ENCODE peak calls at places on chromosomes 12 and 14, in eight cellular contexts. One of them, this sample, is unnamed.
A peak's percentile ranks its signal among the peaks of the same experiment; 100 is the strongest.

GRCh38 chr14:56390859-56391258 is 188.7 kb upstream of the TMEM260 start:
- DNase-seq in K562: no peak
- DNase-seq in OCI-LY7: no peak
- DNase-seq in AG04450: no peak
- DNase-seq in psoas muscle: no peak
- DNase-seq in uterus: no peak
- DNase-seq in DND-41: no peak
- DNase-seq in kidney: no peak
- DNase-seq in this sample: no peak

GRCh38 chr12:116141110-116141832 is 136.2 kb downstream of the MED13L start:
- DNase-seq in OCI-LY7: peak; percentile 17
- DNase-seq in uterus: no peak
- DNase-seq in K562: no peak
- DNase-seq in kidney: no peak
- DNase-seq in psoas muscle: no peak
- DNase-seq in DND-41: no peak
- DNase-seq in AG04450: no peak
- DNase-seq in this sample: no peak

GRCh38 chr12:53500119-53500775 is 836 bp upstream of the TARBP2 start:
- DNase-seq in OCI-LY7: no peak
- DNase-seq in DND-41: no peak
- DNase-seq in K562: peak; percentile 97
- DNase-seq in psoas muscle: peak; percentile 74
- DNase-seq in kidney: peak; percentile 83
- DNase-seq in uterus: peak; percentile 84
- DNase-seq in AG04450: no peak
- DNase-seq in this sample: no peak

GRCh38 chr14:99190696-99191662 is 81.0 kb downstream of the BCL11B start:
- DNase-seq in DND-41: no peak
- DNase-seq in uterus: no peak
- DNase-seq in kidney: no peak
- DNase-seq in AG04450: no peak
- DNase-seq in OCI-LY7: no peak
- DNase-seq in K562: no peak
- DNase-seq in psoas muscle: no peak
- DNase-seq in this sample: no peak

GRCh38 chr12:109715310-109716091 is 1.9 kb downstream of the FAM222A start:
- DNase-seq in psoas muscle: peak; percentile 49
- DNase-seq in kidney: no peak
- DNase-seq in uterus: no peak
- DNase-seq in OCI-LY7: no peak
- DNase-seq in DND-41: peak; percentile 11
- DNase-seq in K562: peak; percentile 61
- DNase-seq in AG04450: no peak
- DNase-seq in this sample: no peak

GRCh38 chr12:50222275-50222783 is 55.2 kb upstream of the CERS5 start:
- DNase-seq in AG04450: peak; percentile 89
- DNase-seq in OCI-LY7: peak; percentile 50
- DNase-seq in psoas muscle: peak; percentile 35
- DNase-seq in K562: peak; percentile 53
- DNase-seq in uterus: peak; percentile 78
- DNase-seq in kidney: no peak
- DNase-seq in DND-41: peak; percentile 61
- DNase-seq in this sample: no peak

GRCh38 chr12:105671720-105672119 is 341.2 kb downstream of the C12orf75 start:
- DNase-seq in uterus: no peak
- DNase-seq in psoas muscle: no peak
- DNase-seq in kidney: no peak
- DNase-seq in DND-41: no peak
- DNase-seq in K562: no peak
- DNase-seq in AG04450: no peak
- DNase-seq in OCI-LY7: no peak
- DNase-seq in this sample: no peak

GRCh38 chr14:22112004-22112403 is 438.4 kb upstream of the OR4E1 start:
- DNase-seq in kidney: no peak
- DNase-seq in AG04450: no peak
- DNase-seq in DND-41: peak; percentile 53
- DNase-seq in OCI-LY7: peak; percentile 29
- DNase-seq in K562: peak; percentile 17
- DNase-seq in psoas muscle: no peak
- DNase-seq in uterus: no peak
- DNase-seq in this sample: no peak

GRCh38 chr12:6957741-6958608 is 6.8 kb downstream of the PTPN6 start:
- DNase-seq in OCI-LY7: no peak
- DNase-seq in psoas muscle: no peak
- DNase-seq in K562: no peak
- DNase-seq in kidney: peak; percentile 75
- DNase-seq in AG04450: no peak
- DNase-seq in uterus: no peak
- DNase-seq in DND-41: no peak
- DNase-seq in this sample: no peak

GRCh38 chr12:124588018-124588634 is 20.7 kb upstream of the NCOR2 start:
- DNase-seq in AG04450: no peak
- DNase-seq in K562: no peak
- DNase-seq in DND-41: no peak
- DNase-seq in psoas muscle: no peak
- DNase-seq in kidney: no peak
- DNase-seq in OCI-LY7: no peak
- DNase-seq in uterus: no peak
- DNase-seq in this sample: no peak
- H3K4me3 ChIP-seq in AG04450: no peak overlapping the region
- H3K4me3 ChIP-seq in K562: no peak overlapping the region
- H3K4me3 ChIP-seq in DND-41: no peak overlapping the region
- H3K4me3 ChIP-seq in psoas muscle: no peak overlapping the region
- H3K4me3 ChIP-seq in kidney: no peak overlapping the region
- H3K4me3 ChIP-seq in OCI-LY7: no peak overlapping the region
- H3K4me3 ChIP-seq in uterus: no peak overlapping the region
- H3K4me3 ChIP-seq in this sample: no peak overlapping the region

GRCh38 chr12:1517734-1518485 is 76.5 kb downstream of the FBXL14 start:
- DNase-seq in uterus: no peak
- DNase-seq in OCI-LY7: no peak
- DNase-seq in AG04450: no peak
- DNase-seq in kidney: no peak
- DNase-seq in psoas muscle: no peak
- DNase-seq in DND-41: no peak
- DNase-seq in K562: no peak
- DNase-seq in this sample: peak; percentile 31
- H3K9me3 ChIP-seq in uterus: no peaks in the 10 kb centered on the region
- H3K9me3 ChIP-seq in OCI-LY7: peaks cover 11% of the 10 kb centered on the region
- H3K9me3 ChIP-seq in AG04450: no peaks in the 10 kb centered on the region
- H3K9me3 ChIP-seq in kidney: peaks cover 5% of the 10 kb centered on the region
- H3K9me3 ChIP-seq in psoas muscle: no peaks in the 10 kb centered on the region
- H3K9me3 ChIP-seq in DND-41: no peaks in the 10 kb centered on the region
- H3K9me3 ChIP-seq in K562: no peaks in the 10 kb centered on the region
- H3K9me3 ChIP-seq in this sample: no peaks in the 10 kb centered on the region

GRCh38 chr12:19946549-19946948 is 421.8 kb upstream of the PDE3A start:
- DNase-seq in DND-41: no peak
- DNase-seq in K562: no peak
- DNase-seq in psoas muscle: no peak
- DNase-seq in uterus: no peak
- DNase-seq in AG04450: peak; percentile 81
- DNase-seq in OCI-LY7: no peak
- DNase-seq in kidney: no peak
- DNase-seq in this sample: no peak
- H3K4me3 ChIP-seq in DND-41: no peak overlapping the region
- H3K4me3 ChIP-seq in K562: no peak overlapping the region
- H3K4me3 ChIP-seq in psoas muscle: no peak overlapping the region
- H3K4me3 ChIP-seq in uterus: no peak overlapping the region
- H3K4me3 ChIP-seq in AG04450: peak overlapping the region; percentile 10
- H3K4me3 ChIP-seq in OCI-LY7: no peak overlapping the region
- H3K4me3 ChIP-seq in kidney: no peak overlapping the region
- H3K4me3 ChIP-seq in this sample: no peak overlapping the region

DNA sequence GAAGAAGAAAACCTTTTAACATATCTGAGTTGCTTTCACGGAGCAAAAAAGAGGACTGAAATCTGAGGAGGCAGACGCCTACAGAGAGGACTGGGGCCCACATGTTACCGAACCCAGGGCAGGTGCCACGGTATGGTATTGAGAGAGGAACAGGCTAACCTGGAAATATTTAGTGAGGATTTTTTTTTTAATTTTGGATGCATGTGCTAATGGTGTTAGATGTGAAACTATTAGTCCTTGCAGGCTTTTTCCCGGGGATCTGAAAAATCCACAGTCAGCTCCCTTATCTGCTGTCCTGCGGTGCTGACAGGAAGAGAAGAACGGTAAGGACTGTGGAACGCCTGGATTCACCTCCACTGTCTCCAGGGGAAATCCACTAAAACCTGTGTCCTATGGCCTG is 819.7 kb downstream of the TMEM121 start:
- DNase-seq in uterus: no peak
- DNase-seq in OCI-LY7: no peak
- DNase-seq in AG04450: no peak
- DNase-seq in kidney: no peak
- DNase-seq in K562: no peak
- DNase-seq in DND-41: no peak
- DNase-seq in psoas muscle: no peak
- DNase-seq in this sample: no peak
- H3K9me3 ChIP-seq in uterus: no peaks in the 10 kb centered on the region
- H3K9me3 ChIP-seq in OCI-LY7: no peaks in the 10 kb centered on the region
- H3K9me3 ChIP-seq in AG04450: no peaks in the 10 kb centered on the region
- H3K9me3 ChIP-seq in kidney: no peaks in the 10 kb centered on the region
- H3K9me3 ChIP-seq in K562: no peaks in the 10 kb centered on the region
- H3K9me3 ChIP-seq in DND-41: no peaks in the 10 kb centered on the region
- H3K9me3 ChIP-seq in psoas muscle: no peaks in the 10 kb centered on the region
- H3K9me3 ChIP-seq in this sample: no peaks in the 10 kb centered on the region

GRCh38 chr12:99981639-99982190 is 3.0 kb downstream of the ANKS1B start:
- DNase-seq in uterus: no peak
- DNase-seq in kidney: no peak
- DNase-seq in OCI-LY7: no peak
- DNase-seq in DND-41: no peak
- DNase-seq in psoas muscle: no peak
- DNase-seq in AG04450: no peak
- DNase-seq in K562: no peak
- DNase-seq in this sample: no peak

GRCh38 chr12:99985129-99985570 is 414 bp upstream of the ANKS1B start:
- DNase-seq in uterus: no peak
- DNase-seq in OCI-LY7: no peak
- DNase-seq in DND-41: no peak
- DNase-seq in kidney: no peak
- DNase-seq in psoas muscle: no peak
- DNase-seq in AG04450: no peak
- DNase-seq in K562: no peak
- DNase-seq in this sample: no peak

GRCh38 chr12:99983721-99984258 is 946 bp downstream of the ANKS1B start:
- DNase-seq in psoas muscle: no peak
- DNase-seq in kidney: no peak
- DNase-seq in DND-41: no peak
- DNase-seq in AG04450: no peak
- DNase-seq in OCI-LY7: no peak
- DNase-seq in K562: no peak
- DNase-seq in uterus: no peak
- DNase-seq in this sample: no peak

GRCh38 chr12:99985631-99986030 is 895 bp upstream of the ANKS1B start:
- DNase-seq in psoas muscle: no peak
- DNase-seq in OCI-LY7: no peak
- DNase-seq in DND-41: no peak
- DNase-seq in uterus: no peak
- DNase-seq in K562: no peak
- DNase-seq in kidney: no peak
- DNase-seq in AG04450: no peak
- DNase-seq in this sample: no peak

DNA sequence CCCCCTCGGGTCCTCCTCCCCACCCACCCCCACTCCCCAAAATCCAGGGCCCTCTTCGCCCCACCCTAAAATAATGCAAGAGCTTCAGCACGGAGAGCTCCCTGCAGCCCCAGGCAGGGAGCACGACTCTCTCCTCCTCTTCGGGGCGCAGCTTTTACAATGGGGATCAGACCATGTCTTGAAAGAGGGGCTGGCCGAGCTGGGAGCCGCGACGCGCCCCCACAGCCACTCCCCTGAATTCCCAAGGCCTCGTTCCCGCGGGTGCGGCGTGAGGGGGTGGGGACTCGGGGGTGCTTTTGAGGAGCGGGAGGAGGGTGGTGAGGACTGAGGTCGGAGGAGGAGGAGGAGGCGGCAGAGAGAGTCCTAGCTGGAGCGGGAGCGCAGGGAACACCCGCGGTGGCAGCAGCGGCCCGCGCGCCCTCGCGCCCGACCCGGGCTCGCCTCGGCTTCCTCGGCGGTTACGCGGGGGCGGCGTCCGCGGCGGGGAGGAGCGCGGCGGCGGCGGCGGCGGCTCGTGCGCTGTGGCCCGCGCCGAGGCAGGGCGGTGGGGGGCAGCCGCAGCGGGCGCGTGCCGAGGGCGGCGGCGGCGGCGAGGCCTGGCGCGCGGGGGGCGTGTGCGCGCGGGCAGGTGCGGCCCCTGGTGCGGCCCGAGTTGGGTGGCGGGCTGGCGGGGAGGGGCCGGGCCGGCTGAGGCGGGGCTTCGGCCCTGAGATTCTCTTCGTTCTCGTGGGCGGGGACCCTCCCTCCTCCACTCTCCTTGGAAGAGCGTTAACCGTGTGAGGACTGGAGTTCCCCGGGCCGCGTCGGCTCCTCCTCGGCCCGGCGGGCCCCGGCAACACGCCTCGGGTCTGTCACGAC is at the start of gene ANKS1B:
- DNase-seq in K562: peak; percentile 74
- DNase-seq in uterus: peak; percentile 23
- DNase-seq in kidney: peak; percentile 71
- DNase-seq in AG04450: no peak
- DNase-seq in DND-41: no peak
- DNase-seq in psoas muscle: peak; percentile 55
- DNase-seq in OCI-LY7: no peak
- DNase-seq in this sample: no peak
- H3K4me3 ChIP-seq in K562: peak within 1 kb of the TSS; percentile 38
- H3K4me3 ChIP-seq in uterus: peak within 1 kb of the TSS; percentile 57
- H3K4me3 ChIP-seq in kidney: peak within 1 kb of the TSS; percentile 73
- H3K4me3 ChIP-seq in AG04450: peak within 1 kb of the TSS; percentile 68
- H3K4me3 ChIP-seq in DND-41: no peak within 1 kb of the TSS
- H3K4me3 ChIP-seq in psoas muscle: peak within 1 kb of the TSS; percentile 71
- H3K4me3 ChIP-seq in OCI-LY7: peak within 1 kb of the TSS; percentile 26
- H3K4me3 ChIP-seq in this sample: peak within 1 kb of the TSS; percentile 26

This sample was measured in RWPE2.